ENCODE peak calls at places on chromosome 7, in eight cellular contexts. B is NCI-H1417; D is amniotic stem cell; V is effector CD4-positive, alpha-beta T cell; J is left colon; G is T-helper 1 cell; M is astrocyte; S is activated CD4-positive, alpha-beta T cell treated with anti-CD3 and anti-CD28 coated beads, Interleukin-2, amount 50 U/mL, for 48 hours. Y is an unnamed sample.

GRCh38 chr7:116809636-116810266 is 52.6 kb upstream of the CAPZA2 start:
- DNase-seq in B (peak; percentile 94), D (peak; percentile 59), V (no peak), J (no peak), G (no peak), M (peak; percentile 40), S (no peak), Y (peak; percentile 59)

GRCh38 chr7:101465576-101466196 is 103.0 kb downstream of the COL26A1 start:
- DNase-seq in B (no peak), D (no peak), V (no peak), J (no peak), G (no peak), M (no peak), S (no peak), Y (no peak)

GRCh38 chr7:91324663-91325062 is 60.4 kb downstream of the FZD1 start:
- DNase-seq in B (no peak), D (no peak), V (no peak), J (no peak), G (no peak), M (no peak), S (no peak), Y (no peak)

GRCh38 chr7:40604601-40605438 is 470.0 kb downstream of the SUGCT start:
- DNase-seq in B (peak; percentile 31), D (no peak), V (no peak), J (peak; percentile 24), G (no peak), M (peak; percentile 39), S (peak; percentile 3), Y (peak; percentile 52)

GRCh38 chr7:141133646-141134045 is 59.8 kb downstream of the TMEM178B start:
- DNase-seq in B (no peak), D (no peak), V (no peak), J (no peak), G (no peak), M (no peak), S (no peak), Y (no peak)

GRCh38 chr7:108347616-108348015 is 108.6 kb downstream of the NRCAM start:
- DNase-seq in B (peak; percentile 26), D (no peak), V (no peak), J (no peak), G (no peak), M (peak; percentile 68), S (no peak), Y (no peak)

GRCh38 chr7:74473116-74473515 is 19.4 kb downstream of the GTF2IRD1 start:
- DNase-seq in B (no peak), D (no peak), V (no peak), J (no peak), G (no peak), M (no peak), S (no peak), Y (no peak)

GRCh38 chr7:36747251-36747968 is 23.1 kb upstream of the AOAH start:
- DNase-seq in B (no peak), D (no peak), V (no peak), J (no peak), G (no peak), M (peak; percentile 83), S (no peak), Y (no peak)

GRCh38 chr7:88202799-88203198 is 17.0 kb downstream of the SRI start:
- DNase-seq in B (no peak), D (no peak), V (no peak), J (no peak), G (no peak), M (no peak), S (no peak), Y (no peak)